ENCODE peak calls at places on chromosomes 12 and 14, in four cellular contexts. A is gastrocnemius medialis; F is endodermal cell; K is CD8-positive, alpha-beta memory T cell. Q is an unnamed sample.

GRCh38 chr12:21695896-21696295 is 38.3 kb upstream of the LDHB start:
- DNase-seq in K (no peak), A (no peak), F (no peak), Q (no peak)

GRCh38 chr14:35001624-35002023 is 18.8 kb downstream of the SRP54 start:
- DNase-seq in K (no peak), F (no peak), A (no peak), Q (no peak)

GRCh38 chr12:69000540-69001243 is 67.7 kb upstream of the CPM start:
- DNase-seq in K (no peak), A (no peak), F (no peak), Q (peak)

GRCh38 chr12:14417717-14418116 is 52.2 kb downstream of the ATF7IP start:
- DNase-seq in A (peak), K (peak), F (peak), Q (peak)

GRCh38 chr14:56422703-56423213 is 156.8 kb upstream of the TMEM260 start:
- DNase-seq in K (no peak), F (peak), A (peak), Q (peak)

GRCh38 chr12:128269108-128269713 is 2.2 kb downstream of the TMEM132C start:
- DNase-seq in A (no peak), F (peak), K (no peak), Q (no peak)

GRCh38 chr12:120361506-120362208 is 7.3 kb downstream of the MSI1 start:
- DNase-seq in A (no peak), K (no peak), F (peak), Q (peak)

GRCh38 chr14:105059035-105059916 is 6.0 kb downstream of the GPR132 start:
- DNase-seq in F (peak), A (no peak), K (peak), Q (no peak)

GRCh38 chr12:82527165-82527780 is 159.4 kb upstream of the TMTC2 start:
- DNase-seq in A (no peak), K (no peak), F (peak), Q (peak)

GRCh38 chr12:120652671-120653435 is 12.4 kb downstream of the CABP1 start:
- DNase-seq in K (no peak), A (no peak), F (no peak), Q (no peak)

GRCh38 chr12:31325524-31325875 is 450 bp downstream of the SINHCAF start:
- DNase-seq in A (no peak), K (no peak), F (no peak), Q (no peak)

GRCh38 chr12:14774944-14775651 is 28.2 kb downstream of the WBP11 start:
- DNase-seq in F (no peak), A (peak), K (peak), Q (peak)

GRCh38 chr12:6370994-6371754 is 4.2 kb downstream of the SCNN1A start:
- DNase-seq in K (no peak), F (peak), A (no peak), Q (peak)

GRCh38 chr14:105146976-105147700 is 21.4 kb downstream of the JAG2 start:
- DNase-seq in A (no peak), K (peak), F (peak), Q (no peak)

GRCh38 chr12:52210186-52210924 is 18.5 kb upstream of the KRT80 start:
- DNase-seq in A (no peak), K (no peak), F (peak), Q (peak)

GRCh38 chr14:103436533-103436932 is 51.3 kb downstream of the MARK3 start:
- DNase-seq in F (no peak), K (no peak), A (no peak), Q (no peak)

GRCh38 chr14:73788871-73789590 is 62.6 kb upstream of the PTGR2 start:
- DNase-seq in K (no peak), F (no peak), A (no peak), Q (no peak)

GRCh38 chr14:102795060-102795925 is 18.0 kb downstream of the TRAF3 start:
- DNase-seq in K (peak), F (no peak), A (peak), Q (peak)

GRCh38 chr14:29783556-29783955 is 144.1 kb downstream of the PRKD1 start:
- DNase-seq in K (no peak), F (no peak), A (no peak), Q (peak)

GRCh38 chr12:108211161-108211560 is 82.1 kb downstream of the WSCD2 start:
- DNase-seq in A (no peak), K (no peak), F (no peak), Q (no peak)

GRCh38 chr12:129607293-129607692 is 296.5 kb downstream of the TMEM132D start:
- DNase-seq in K (no peak), A (no peak), F (peak), Q (peak)

GRCh38 chr14:59098377-59098776 is 90.1 kb upstream of the DAAM1 start:
- DNase-seq in K (no peak), F (no peak), A (no peak), Q (peak)

GRCh38 chr14:61337893-61338292 is 16.5 kb downstream of the PRKCH start:
- DNase-seq in A (no peak), K (peak), F (no peak), Q (no peak)

GRCh38 chr12:103495158-103495782 is 498 bp downstream of the C12orf42 start:
- DNase-seq in K (peak), A (no peak), F (peak), Q (no peak)

GRCh38 chr14:96268426-96269358 is 12.7 kb downstream of the BDKRB1 start:
- DNase-seq in A (no peak), F (no peak), K (no peak), Q (peak)

GRCh38 chr14:77491056-77491455 is 7.6 kb downstream of the ISM2 start:
- DNase-seq in A (no peak), F (no peak), K (no peak), Q (no peak)

GRCh38 chr14:104462651-104463630 is 116.6 kb upstream of the C14orf180 start:
- DNase-seq in A (no peak), K (no peak), F (peak), Q (no peak)

GRCh38 chr14:54343276-54344121 is 53.3 kb upstream of the CDKN3 start:
- DNase-seq in K (no peak), A (peak), F (no peak), Q (peak)

GRCh38 chr12:63855299-63855698 is 10.8 kb downstream of the SRGAP1 start:
- DNase-seq in K (no peak), F (no peak), A (no peak), Q (no peak)

GRCh38 chr14:104935026-104935650 is 10.5 kb downstream of the PLD4 start:
- DNase-seq in A (no peak), K (no peak), F (no peak), Q (no peak)

GRCh38 chr12:77347009-77347408 is 281.6 kb upstream of the E2F7 start:
- DNase-seq in F (no peak), A (no peak), K (no peak), Q (no peak)

GRCh38 chr12:44960856-44961255 is 84.7 kb upstream of the NELL2 start:
- DNase-seq in A (no peak), F (peak), K (no peak), Q (no peak)

GRCh38 chr12:52331833-52332232 is 10.6 kb upstream of the KRT83 start:
- DNase-seq in F (no peak), A (no peak), K (no peak), Q (no peak)

GRCh38 chr14:31069343-31069742 is 43.2 kb upstream of the STRN3 start:
- DNase-seq in F (no peak), K (no peak), A (no peak), Q (no peak)

GRCh38 chr14:95039259-95039992 is 117.9 kb downstream of the DICER1 start:
- DNase-seq in K (no peak), F (peak), A (no peak), Q (no peak)

GRCh38 chr12:28527631-28528249 is 337.5 kb downstream of the CCDC91 start:
- DNase-seq in A (no peak), K (no peak), F (no peak), Q (no peak)

GRCh38 chr14:103104654-103105511 is 10.4 kb downstream of the EXOC3L4 start:
- DNase-seq in F (peak), K (peak), A (no peak), Q (peak)

GRCh38 chr12:104627975-104628322 is 171.2 kb downstream of the CHST11 start:
- DNase-seq in F (peak), A (no peak), K (no peak), Q (no peak)

GRCh38 chr12:106137456-106138278 is 1.1 kb downstream of the NUAK1 start:
- DNase-seq in A (no peak), F (peak), K (no peak), Q (no peak)

GRCh38 chr12:74148849-74149248 is 388.8 kb upstream of the ATXN7L3B start:
- DNase-seq in K (no peak), A (no peak), F (no peak), Q (no peak)

DNA sequence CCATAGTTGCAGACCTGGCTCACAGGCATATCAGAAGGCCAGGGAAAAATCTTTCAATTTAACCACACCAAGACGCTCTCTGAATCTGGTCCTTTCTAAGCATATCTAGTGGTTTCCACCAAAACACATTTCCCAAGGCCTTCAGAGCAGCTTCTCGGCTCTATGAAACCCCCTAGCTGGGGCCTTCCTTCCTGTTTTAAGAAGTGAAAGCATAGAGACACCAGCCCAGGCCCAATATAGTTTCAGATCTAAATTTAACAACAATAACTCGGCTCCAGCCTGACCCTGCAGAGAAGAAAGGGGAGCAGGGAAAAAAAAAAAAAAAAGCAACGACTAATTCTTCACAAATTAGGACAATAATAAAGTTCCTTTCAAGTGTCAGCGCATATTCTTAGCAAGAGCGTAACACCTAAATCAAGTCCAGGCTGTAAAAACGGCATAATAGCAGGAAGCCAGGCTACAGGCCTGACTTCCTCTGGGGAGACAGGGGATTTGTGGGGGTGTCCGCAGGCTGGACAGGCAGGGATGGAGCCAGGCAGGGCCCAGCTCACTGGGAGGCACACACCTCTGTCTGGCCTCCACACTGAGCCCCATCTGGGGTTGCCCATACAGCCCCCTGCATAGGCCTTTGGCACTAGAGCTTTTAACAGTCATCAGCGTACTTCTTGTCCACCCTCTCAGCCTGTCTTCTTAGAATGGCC is 773.1 kb downstream of the MED13L start:
- DNase-seq in A (no peak), K (no peak), F (peak), Q (no peak)
- H3K4me3 ChIP-seq in A (no peak), K (no peak), F (no peak), Q (no peak)

DNA sequence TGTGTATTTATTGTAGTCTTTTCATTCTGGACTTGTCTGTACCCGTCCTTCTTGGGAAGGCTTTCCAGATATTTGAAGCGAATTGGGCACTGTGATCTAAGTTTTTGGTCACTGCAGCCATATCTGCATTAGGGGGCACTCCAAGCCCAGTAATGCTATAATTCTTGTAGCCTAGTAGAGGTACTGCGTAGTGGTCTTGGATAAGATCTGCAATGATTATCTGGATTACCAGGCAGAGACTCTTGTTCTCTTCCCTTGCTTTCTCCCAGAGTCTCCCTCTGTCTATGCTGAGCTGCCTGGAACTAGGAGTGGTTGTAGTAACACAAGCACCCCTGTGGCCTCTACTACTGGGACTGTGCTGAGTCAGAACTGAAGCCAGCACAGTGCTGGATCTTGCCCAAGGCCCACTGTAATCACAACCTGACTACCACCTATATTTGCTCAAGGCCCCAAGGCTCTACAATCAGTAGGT is 30.0 kb downstream of the SLC38A2 start:
- DNase-seq in A (no peak), F (peak), K (peak), Q (peak)
- H3K27ac ChIP-seq in A (no peak), F (no peak), K (no peak), Q (no peak)

GRCh38 chr12:54172102-54172630 is 16.6 kb downstream of the SMUG1 start:
- DNase-seq in A (no peak), F (no peak), K (no peak), Q (no peak)

GRCh38 chr12:54173906-54174471 is 14.8 kb downstream of the SMUG1 start:
- DNase-seq in A (no peak), K (no peak), F (no peak), Q (no peak)

GRCh38 chr12:54169036-54169435 is 19.7 kb downstream of the SMUG1 start:
- DNase-seq in F (no peak), A (no peak), K (no peak), Q (no peak)

GRCh38 chr12:54175130-54175963 is 13.4 kb downstream of the SMUG1 start:
- DNase-seq in F (no peak), A (no peak), K (no peak), Q (no peak)

GRCh38 chr12:54173066-54173726 is 15.6 kb downstream of the SMUG1 start:
- DNase-seq in F (peak), A (no peak), K (no peak), Q (no peak)
- H3K4me3 ChIP-seq in F (peak), A (peak), K (peak), Q (peak)

DNA sequence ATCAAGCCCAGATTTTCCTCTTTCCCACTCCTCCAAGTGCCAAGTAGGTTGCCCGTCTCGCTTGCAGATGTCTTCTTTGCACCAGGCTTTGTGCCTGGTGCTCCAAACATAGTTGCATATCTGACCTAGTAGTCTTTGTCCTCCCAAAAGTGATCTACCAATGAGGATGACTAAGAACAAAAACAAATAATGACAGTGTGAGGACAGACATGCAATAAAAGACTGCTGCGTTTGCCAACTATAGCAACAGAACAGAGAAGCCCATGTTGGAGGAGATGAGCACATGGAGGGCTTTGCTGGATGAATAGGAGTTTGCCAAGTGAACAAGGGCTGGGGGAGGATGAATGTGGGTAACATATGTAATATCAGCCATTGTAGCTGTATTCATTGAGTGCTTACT is 15.6 kb downstream of the DTX1 start:
- DNase-seq in F (no peak), K (no peak), A (no peak), Q (no peak)
- H3K27ac ChIP-seq in F (no peak), K (no peak), A (no peak), Q (no peak)

DNA sequence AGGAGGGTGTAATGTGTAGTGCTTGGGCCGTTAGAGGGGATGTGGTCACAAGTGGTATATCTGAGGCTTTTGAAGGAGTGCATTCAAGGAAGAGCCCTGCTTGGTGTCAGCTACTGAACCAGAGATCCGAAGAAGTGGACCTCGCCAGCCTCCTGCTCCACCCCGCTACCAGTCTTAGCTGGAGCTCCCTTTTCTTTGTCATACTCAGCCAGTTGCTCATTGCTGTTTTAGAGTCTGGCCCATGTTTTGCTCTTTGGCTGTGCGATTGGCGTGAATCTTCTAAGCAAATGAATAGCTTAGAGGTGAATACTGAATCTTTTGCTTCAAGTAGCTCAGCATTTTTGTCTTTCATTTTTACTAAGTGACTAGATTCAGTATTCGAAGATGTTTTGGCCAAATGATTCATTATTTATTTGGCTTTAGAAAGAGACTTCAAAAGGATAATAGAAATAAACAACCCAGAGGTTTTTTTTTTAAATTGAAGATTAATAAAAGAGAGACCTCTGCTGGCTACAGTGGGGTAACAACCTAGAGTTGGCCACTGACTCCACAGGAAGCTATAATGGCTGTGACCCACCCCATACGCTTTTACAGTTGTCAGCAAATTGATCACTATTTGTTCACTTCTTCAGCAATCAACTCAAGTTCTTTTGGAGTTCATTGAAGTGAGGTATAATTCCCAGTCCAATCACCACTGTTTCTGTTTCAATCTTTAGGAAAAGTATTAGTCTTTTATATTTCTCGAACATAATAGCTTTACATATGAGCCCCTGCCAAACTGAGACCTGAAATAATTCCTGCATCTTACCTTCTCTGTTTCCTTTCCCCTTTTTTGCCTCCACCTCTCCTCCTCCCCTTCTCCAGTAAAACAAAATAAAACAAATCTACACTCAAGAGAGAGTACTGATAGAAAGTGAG is 19.9 kb downstream of the CDKN1B start:
- DNase-seq in K (peak), A (no peak), F (no peak), Q (peak)
- H3K4me3 ChIP-seq in K (peak), A (peak), F (no peak), Q (peak)

DNA sequence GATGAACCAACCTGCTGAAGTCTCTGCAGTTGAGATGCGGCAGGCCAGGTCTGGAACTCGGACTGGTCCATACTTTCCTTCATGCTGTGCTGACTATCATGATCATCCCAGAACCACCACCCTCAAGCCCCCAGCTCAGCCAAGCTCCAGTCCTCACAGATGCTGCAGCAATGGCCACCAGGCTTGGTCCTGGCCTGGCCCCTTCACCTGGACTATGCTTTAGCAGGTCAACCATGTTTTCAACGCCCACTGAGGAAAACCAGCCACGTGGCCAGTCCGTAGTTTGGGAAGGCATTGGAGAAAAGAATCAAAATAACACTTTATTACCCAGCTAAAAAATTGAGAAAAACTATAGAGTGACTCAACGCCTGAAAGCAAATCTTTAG is 1.4 kb downstream of the GPR68 start:
- DNase-seq in K (no peak), A (no peak), F (no peak), Q (no peak)
- H3K27ac ChIP-seq in K (peak), A (no peak), F (no peak), Q (peak)

GRCh38 chr14:65040666-65041433 is 54.2 kb downstream of the FNTB start:
- DNase-seq in F (no peak), K (no peak), A (no peak), Q (no peak)

GRCh38 chr14:65042731-65043372 is 56.2 kb downstream of the FNTB start:
- DNase-seq in K (no peak), F (no peak), A (no peak), Q (no peak)

GRCh38 chr14:65043893-65044595 is 57.3 kb downstream of the FNTB start:
- DNase-seq in K (no peak), A (no peak), F (no peak), Q (no peak)

GRCh38 chr14:65038966-65039365 is 52.3 kb downstream of the FNTB start:
- DNase-seq in K (no peak), F (no peak), A (no peak), Q (no peak)

DNA sequence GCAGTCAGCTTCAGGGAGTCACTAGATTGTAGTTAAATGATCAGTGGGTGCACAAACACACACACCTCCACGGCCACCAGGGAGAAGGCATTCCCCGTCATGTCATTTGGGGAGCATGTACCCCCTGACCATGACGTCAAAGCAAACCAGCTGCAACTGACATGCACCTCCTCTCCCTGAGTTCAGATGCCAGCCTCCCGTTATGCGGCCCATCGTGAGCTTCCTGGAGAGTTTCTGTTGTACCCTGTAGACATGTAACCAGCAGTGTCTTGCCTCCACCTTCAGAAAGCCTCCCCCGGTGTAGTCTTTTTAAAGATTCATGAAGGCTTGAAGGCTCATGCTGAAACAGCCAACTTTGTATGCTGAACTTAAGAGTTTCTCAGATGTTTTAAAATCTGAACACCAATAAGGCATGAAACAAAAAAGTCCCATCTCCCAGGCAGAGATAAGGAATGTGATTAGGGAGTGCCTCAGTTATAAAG is 54.8 kb downstream of the FNTB start:
- DNase-seq in K (no peak), F (no peak), A (no peak), Q (no peak)
- H3K4me3 ChIP-seq in K (no peak), F (no peak), A (no peak), Q (no peak)

Q was measured in astrocyte.